ENCODE peak calls at places on chromosomes 5 and 9, in eight cellular contexts. Y, E, T, S, N, L, Z and U are unnamed samples.

GRCh38 chr9:127886401-127886972 is 9.0 kb upstream of the AK1 start:
- DNase-seq in Y (no peak), E (no peak), T (no peak), S (peak), N (no peak), L (no peak), Z (no peak), U (no peak)

GRCh38 chr5:166768536-166768935 is 1522.9 kb upstream of the WWC1 start:
- DNase-seq in Y (no peak), E (no peak), T (peak), S (no peak), N (no peak), L (no peak), Z (no peak), U (no peak)

GRCh38 chr5:120255214-120255613 is 208.9 kb upstream of the PRR16 start:
- DNase-seq in Y (no peak), E (no peak), T (no peak), S (no peak), N (no peak), L (no peak), Z (peak), U (no peak)

GRCh38 chr9:110427497-110428104 is 89.9 kb upstream of the TXNDC8 start:
- DNase-seq in Y (peak), E (peak), T (peak), S (peak), N (no peak), L (no peak), Z (peak), U (no peak)

GRCh38 chr5:53418409-53418808 is 62.0 kb upstream of the FST start:
- DNase-seq in Y (no peak), E (no peak), T (no peak), S (no peak), N (no peak), L (no peak), Z (peak), U (no peak)

GRCh38 chr9:3751125-3751758 is 225.4 kb upstream of the RFX3 start:
- DNase-seq in Y (no peak), E (peak), T (peak), S (peak), N (no peak), L (no peak), Z (peak), U (no peak)

GRCh38 chr9:127021664-127022337 is 100.6 kb downstream of the ANGPTL2 start:
- DNase-seq in Y (no peak), E (peak), T (peak), S (peak), N (no peak), L (peak), Z (peak), U (no peak)

GRCh38 chr9:88954073-88954472 is 37.2 kb upstream of the S1PR3 start:
- DNase-seq in Y (no peak), E (peak), T (no peak), S (no peak), N (no peak), L (no peak), Z (peak), U (no peak)

GRCh38 chr5:173144200-173145176 is at the start of gene BNIP1:
- DNase-seq in Y (peak), E (peak), T (peak), S (peak), N (peak), L (peak), Z (peak), U (peak)

GRCh38 chr5:126462239-126463014 is 39.2 kb downstream of the GRAMD2B start:
- DNase-seq in Y (no peak), E (no peak), T (peak), S (no peak), N (no peak), L (no peak), Z (peak), U (no peak)

GRCh38 chr5:133552925-133553525 is 59.3 kb downstream of the FSTL4 start:
- DNase-seq in Y (peak), E (peak), T (peak), S (peak), N (peak), L (peak), Z (peak), U (peak)

GRCh38 chr9:91029621-91030361 is 228.2 kb downstream of the SYK start:
- DNase-seq in Y (no peak), E (no peak), T (no peak), S (no peak), N (no peak), L (no peak), Z (no peak), U (no peak)

GRCh38 chr5:33997331-33997983 is 10.4 kb downstream of the AMACR start:
- DNase-seq in Y (peak), E (peak), T (peak), S (peak), N (peak), L (peak), Z (peak), U (peak)

GRCh38 chr5:118937393-118938061 is 50.8 kb downstream of the DTWD2 start:
- DNase-seq in Y (no peak), E (peak), T (peak), S (no peak), N (no peak), L (no peak), Z (no peak), U (no peak)

GRCh38 chr9:32703635-32704034 is 68.2 kb upstream of the TAF1L start:
- DNase-seq in Y (no peak), E (no peak), T (no peak), S (no peak), N (no peak), L (no peak), Z (no peak), U (no peak)

GRCh38 chr5:10427201-10427600 is 14.5 kb upstream of the ROPN1L start:
- DNase-seq in Y (no peak), E (no peak), T (no peak), S (no peak), N (no peak), L (no peak), Z (no peak), U (no peak)

GRCh38 chr9:130444565-130445221 is at the start of gene ASS1:
- DNase-seq in Y (peak), E (no peak), T (peak), S (peak), N (peak), L (peak), Z (no peak), U (peak)

GRCh38 chr5:24644757-24645156 is at the start of gene CDH10:
- DNase-seq in Y (no peak), E (no peak), T (peak), S (peak), N (no peak), L (no peak), Z (no peak), U (no peak)

GRCh38 chr5:132865668-132866341 is 464 bp downstream of the GDF9 start:
- DNase-seq in Y (no peak), E (no peak), T (no peak), S (no peak), N (no peak), L (no peak), Z (no peak), U (no peak)

GRCh38 chr9:16210440-16210839 is 657.6 kb downstream of the CCDC171 start:
- DNase-seq in Y (no peak), E (no peak), T (no peak), S (no peak), N (no peak), L (no peak), Z (no peak), U (no peak)

GRCh38 chr5:172492097-172492840 is 37.9 kb upstream of the SH3PXD2B start:
- DNase-seq in Y (no peak), E (no peak), T (no peak), S (no peak), N (no peak), L (no peak), Z (no peak), U (no peak)

GRCh38 chr5:173855162-173855994 is 32.8 kb upstream of the CPEB4 start:
- DNase-seq in Y (no peak), E (no peak), T (no peak), S (no peak), N (no peak), L (no peak), Z (no peak), U (no peak)

GRCh38 chr9:97220894-97221477 is 86.5 kb upstream of the CCDC180 start:
- DNase-seq in Y (no peak), E (no peak), T (no peak), S (peak), N (no peak), L (no peak), Z (no peak), U (no peak)

GRCh38 chr5:86974910-86975309 is 292.8 kb upstream of the RASA1 start:
- DNase-seq in Y (no peak), E (no peak), T (peak), S (peak), N (no peak), L (no peak), Z (no peak), U (no peak)

GRCh38 chr5:132075719-132076077 is 2.1 kb downstream of the CSF2 start:
- DNase-seq in Y (no peak), E (no peak), T (no peak), S (no peak), N (no peak), L (peak), Z (no peak), U (no peak)

GRCh38 chr5:173423452-173424117 is 95.4 kb upstream of the STC2 start:
- DNase-seq in Y (no peak), E (no peak), T (no peak), S (no peak), N (no peak), L (no peak), Z (no peak), U (no peak)

GRCh38 chr9:89402695-89403427 is 84.6 kb downstream of the SECISBP2 start:
- DNase-seq in Y (no peak), E (no peak), T (no peak), S (no peak), N (no peak), L (peak), Z (no peak), U (no peak)

GRCh38 chr9:88537743-88538055 is 2.7 kb downstream of the NXNL2 start:
- DNase-seq in Y (no peak), E (peak), T (peak), S (peak), N (no peak), L (peak), Z (peak), U (peak)

GRCh38 chr5:103480246-103480645 is 82.3 kb downstream of the NUDT12 start:
- DNase-seq in Y (no peak), E (no peak), T (no peak), S (no peak), N (no peak), L (no peak), Z (no peak), U (no peak)

GRCh38 chr5:152689275-152689711 is 284.2 kb upstream of the NMUR2 start:
- DNase-seq in Y (no peak), E (no peak), T (peak), S (no peak), N (no peak), L (no peak), Z (no peak), U (no peak)

GRCh38 chr9:8531831-8532230 is 732.3 kb upstream of the DMAC1 start:
- DNase-seq in Y (no peak), E (no peak), T (no peak), S (no peak), N (no peak), L (no peak), Z (no peak), U (no peak)

GRCh38 chr9:136787690-136788400 is 3.3 kb upstream of the TMEM141 start:
- DNase-seq in Y (peak), E (peak), T (peak), S (peak), N (peak), L (peak), Z (peak), U (peak)

GRCh38 chr5:156147251-156147947 is 179.6 kb upstream of the SGCD start:
- DNase-seq in Y (no peak), E (no peak), T (peak), S (peak), N (no peak), L (no peak), Z (peak), U (no peak)

GRCh38 chr9:2461886-2462285 is 159.7 kb upstream of the VLDLR start:
- DNase-seq in Y (no peak), E (peak), T (peak), S (peak), N (no peak), L (no peak), Z (no peak), U (no peak)

GRCh38 chr5:1789838-1790462 is 9.7 kb downstream of the MRPL36 start:
- DNase-seq in Y (no peak), E (peak), T (peak), S (peak), N (no peak), L (no peak), Z (peak), U (no peak)

GRCh38 chr5:157930710-157931109 is 71.8 kb upstream of the CLINT1 start:
- DNase-seq in Y (no peak), E (no peak), T (no peak), S (no peak), N (no peak), L (no peak), Z (no peak), U (no peak)

GRCh38 chr9:80560976-80561375 is 989.2 kb downstream of the TLE4 start:
- DNase-seq in Y (no peak), E (no peak), T (no peak), S (no peak), N (no peak), L (no peak), Z (no peak), U (no peak)